ENCODE peak calls at places on chromosomes 13 and 19, in five cellular contexts. F is ovary; L is CD8-positive, alpha-beta T cell; I is epithelial cell of esophagus; N is lower leg skin. P is an unnamed sample.

GRCh38 chr19:52923782-52924593 is 760 bp upstream of the ZNF888 start:
- DNase-seq in F (no peak), L (no peak), I (peak; percentile 44), N (peak; percentile 23), P (no peak)

GRCh38 chr19:4781851-4782250 is 9.7 kb upstream of the FEM1A start:
- DNase-seq in F (no peak), L (no peak), I (no peak), N (no peak), P (no peak)

GRCh38 chr13:99442273-99442895 is 58.9 kb upstream of the TM9SF2 start:
- DNase-seq in F (peak; percentile 50), L (no peak), I (peak; percentile 61), N (peak; percentile 48), P (peak; percentile 53)

GRCh38 chr13:29911781-29912478 is 61.5 kb upstream of the UBL3 start:
- DNase-seq in F (no peak), L (no peak), I (no peak), N (no peak), P (no peak)

GRCh38 chr13:44198826-44199225 is 174.8 kb upstream of the SERP2 start:
- DNase-seq in F (no peak), L (no peak), I (peak; percentile 34), N (no peak), P (no peak)

GRCh38 chr19:40920300-40921004 is 38.4 kb upstream of the CYP2A7 start:
- DNase-seq in F (no peak), L (no peak), I (no peak), N (no peak), P (no peak)

GRCh38 chr13:40026741-40027140 is 371.3 kb downstream of the COG6 start:
- DNase-seq in F (no peak), L (no peak), I (no peak), N (no peak), P (no peak)

GRCh38 chr19:15469513-15470297 is 5.4 kb upstream of the RASAL3 start:
- DNase-seq in F (no peak), L (peak; percentile 61), I (no peak), N (no peak), P (no peak)

GRCh38 chr19:55493052-55493649 is 4.9 kb downstream of the SSC5D start:
- DNase-seq in F (peak; percentile 76), L (no peak), I (no peak), N (no peak), P (no peak)

GRCh38 chr13:96728463-96728862 is 265.8 kb downstream of the OXGR1 start:
- DNase-seq in F (no peak), L (no peak), I (peak; percentile 15), N (no peak), P (no peak)

DNA sequence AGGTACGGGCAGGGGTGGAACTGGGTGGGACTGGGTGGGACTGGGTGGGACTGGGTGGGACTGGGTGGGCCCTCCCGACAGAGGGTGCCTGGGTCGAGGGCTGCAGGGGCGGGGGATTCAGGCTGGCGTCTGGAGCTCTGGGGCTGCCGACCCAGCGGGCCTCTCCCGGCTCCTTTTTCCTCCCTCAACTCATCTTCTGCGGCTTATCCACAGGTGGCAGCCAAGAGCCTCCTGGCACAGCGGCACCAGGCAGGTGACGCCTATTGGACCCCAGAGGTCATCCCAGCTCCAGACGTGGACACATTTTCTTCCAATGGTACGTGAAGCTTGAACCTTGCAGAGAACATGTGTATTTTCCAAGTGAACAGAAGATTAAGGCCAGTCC is 533 bp downstream of the ZNF544 start:
- DNase-seq in F (no peak), L (no peak), I (peak; percentile 43), N (no peak), P (no peak)
- TF ChIP-seq CTCF in F (no peak), L (no peak), I (peak; percentile 63), N (no peak), P (no peak)

GRCh38 chr13:52025475-52026245 is 1.2 kb downstream of the UTP14C start:
- DNase-seq in F (no peak), L (no peak), I (no peak), N (no peak), P (no peak)

GRCh38 chr13:52024481-52024880 is at the start of gene UTP14C:
- DNase-seq in F (no peak), L (no peak), I (peak; percentile 69), N (no peak), P (no peak)

GRCh38 chr13:52029569-52029968 is 5.1 kb downstream of the UTP14C start:
- DNase-seq in F (no peak), L (no peak), I (no peak), N (no peak), P (no peak)

GRCh38 chr13:52027832-52028231 is 3.3 kb downstream of the UTP14C start:
- DNase-seq in F (no peak), L (no peak), I (no peak), N (no peak), P (no peak)

GRCh38 chr13:52026246-52026626 is 1.7 kb downstream of the UTP14C start:
- DNase-seq in F (no peak), L (no peak), I (no peak), N (no peak), P (no peak)
- TF ChIP-seq CTCF in F (no peak), L (no peak), I (no peak), N (no peak), P (no peak)

DNA sequence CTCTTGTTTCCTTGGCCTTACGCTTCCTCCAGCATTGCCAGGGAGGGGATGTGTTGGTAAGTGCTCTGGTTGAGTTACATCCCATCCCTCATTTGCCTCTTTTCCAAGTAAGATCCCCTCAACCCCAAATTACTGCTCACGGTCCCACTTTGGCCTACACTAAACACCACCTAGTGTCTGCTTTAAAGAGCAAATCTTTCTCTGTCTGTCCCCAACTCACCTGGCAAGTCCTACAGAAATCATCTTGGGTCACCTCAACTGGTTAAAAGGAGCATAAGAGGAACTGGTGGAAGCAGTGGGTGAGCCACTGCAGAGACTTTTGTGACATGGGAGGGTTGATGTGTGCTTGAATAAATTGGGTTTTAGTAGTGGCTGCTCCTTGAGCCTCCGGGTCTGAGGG is 55.2 kb upstream of the SERPINE3 start:
- DNase-seq in F (no peak), L (no peak), I (no peak), N (no peak), P (no peak)
- TF ChIP-seq CTCF in F (no peak), L (no peak), I (no peak), N (no peak), P (no peak)

GRCh38 chr19:12884202-12884601 is 2.8 kb downstream of the KLF1 start:
- DNase-seq in F (no peak), L (no peak), I (no peak), N (no peak), P (no peak)

GRCh38 chr19:12884627-12884925 is 2.4 kb downstream of the KLF1 start:
- DNase-seq in F (no peak), L (no peak), I (no peak), N (no peak), P (no peak)

GRCh38 chr19:12886943-12887747 is at the start of gene KLF1:
- DNase-seq in F (no peak), L (no peak), I (no peak), N (no peak), P (no peak)

GRCh38 chr19:12884926-12885748 is 1.9 kb downstream of the KLF1 start:
- DNase-seq in F (no peak), L (peak; percentile 89), I (peak; percentile 93), N (peak; percentile 70), P (peak; percentile 48)

DNA sequence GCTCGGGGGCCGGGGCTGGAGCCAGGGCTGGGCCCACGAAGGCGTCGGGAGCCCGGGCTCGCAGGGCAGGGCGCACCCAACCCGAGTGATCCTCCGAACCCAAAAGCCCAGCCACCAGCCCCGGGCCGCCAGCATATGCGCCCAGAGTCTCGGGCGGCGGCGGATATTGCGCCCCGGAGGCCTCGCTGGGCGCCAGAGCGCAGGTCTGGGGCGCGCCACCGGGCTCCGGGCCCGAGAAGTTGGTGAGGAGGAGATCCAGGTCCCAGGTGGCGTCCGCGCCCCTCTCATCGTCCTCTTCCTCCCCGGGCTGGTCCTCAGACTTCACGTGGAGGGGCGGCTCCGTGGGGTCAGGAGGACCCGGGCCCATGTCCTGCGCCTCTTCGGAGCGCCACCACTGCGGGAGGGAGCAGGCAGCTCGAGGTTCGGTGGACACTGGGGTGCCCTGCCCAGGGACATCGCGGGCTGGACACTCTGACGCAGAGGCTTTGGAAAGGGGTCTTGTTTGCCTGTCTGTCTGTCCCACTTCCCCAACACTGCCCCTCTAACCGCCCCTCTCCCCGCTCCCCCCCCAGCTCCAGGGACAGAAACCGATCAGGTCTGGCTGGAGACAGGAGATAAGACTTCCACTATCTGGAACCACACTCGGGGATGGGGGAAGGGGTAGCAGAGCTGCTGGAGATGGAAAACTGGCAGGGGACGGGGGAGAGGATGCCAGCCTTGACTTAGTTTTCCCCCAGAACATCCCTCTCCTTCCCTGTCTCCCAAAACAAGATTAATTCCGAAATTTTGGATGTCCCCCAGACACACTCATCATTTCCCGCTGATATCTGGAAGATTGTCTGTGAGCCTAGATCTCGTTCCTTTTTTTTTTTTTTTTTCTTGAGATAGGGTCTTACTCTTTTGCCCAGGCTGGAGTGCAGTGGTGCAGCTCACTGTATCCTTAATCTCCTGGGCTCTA is 973 bp downstream of the KLF1 start:
- DNase-seq in F (no peak), L (no peak), I (no peak), N (no peak), P (no peak)
- TF ChIP-seq CTCF in F (no peak), L (no peak), I (no peak), N (no peak), P (no peak)

GRCh38 chr19:49436381-49437017 is 4.8 kb downstream of the SLC17A7 start:
- DNase-seq in F (no peak), L (no peak), I (no peak), N (no peak), P (no peak)

GRCh38 chr19:49435670-49436069 is 5.7 kb downstream of the SLC17A7 start:
- DNase-seq in F (no peak), L (no peak), I (no peak), N (no peak), P (no peak)

GRCh38 chr19:49437231-49437630 is 4.1 kb downstream of the SLC17A7 start:
- DNase-seq in F (no peak), L (no peak), I (no peak), N (no peak), P (no peak)

GRCh38 chr19:49433240-49433901 is 8.0 kb downstream of the SLC17A7 start:
- DNase-seq in F (no peak), L (no peak), I (no peak), N (no peak), P (no peak)

DNA sequence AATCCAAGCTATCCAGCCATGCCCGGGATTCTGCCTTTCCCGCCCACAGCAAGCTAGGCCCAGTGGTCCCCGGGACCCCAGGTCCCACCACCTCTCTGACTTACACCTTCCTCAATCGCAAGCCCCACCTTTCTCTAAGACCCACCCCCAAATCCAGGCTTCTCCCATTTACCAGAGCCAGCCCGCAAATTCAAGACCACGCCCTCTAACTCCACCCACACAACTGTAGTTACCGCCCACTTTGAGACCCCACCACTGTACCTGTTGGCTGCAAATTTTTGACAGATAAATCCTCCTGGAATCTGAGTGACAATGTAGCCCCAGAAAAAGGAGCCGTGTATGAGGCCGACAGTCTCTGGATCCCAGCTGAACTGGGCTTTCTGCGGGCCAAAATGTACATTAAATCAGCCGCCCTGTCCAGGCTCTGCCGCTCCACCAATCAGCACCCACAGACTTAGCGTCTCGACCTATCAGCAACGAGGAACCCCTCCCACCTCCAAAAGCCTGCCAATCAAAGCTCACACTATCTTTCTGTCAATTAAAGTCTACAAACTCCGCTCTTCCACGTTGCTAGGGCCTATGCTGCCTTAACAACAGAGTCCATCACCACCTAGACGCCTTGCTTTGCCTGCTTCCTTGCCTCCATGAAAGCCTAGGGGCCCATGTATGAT is 6.3 kb downstream of the SLC17A7 start:
- DNase-seq in F (no peak), L (no peak), I (no peak), N (no peak), P (no peak)
- TF ChIP-seq CTCF in F (no peak), L (no peak), I (no peak), N (no peak), P (no peak)

P was measured in neural crest cell.